ENCODE peak calls at places on chromosomes 12 and 14, in four cellular contexts. B is HepG2, V is breast epithelium, F is stomach. U is an unnamed sample. For H3K36me3, the result is how much of the 10 kb centered on the place peaks cover.

GRCh38 chr12:116697305-116698130 is 40.4 kb downstream of the SPRING1 start:
- DNase-seq in B (peak), V (no peak), F (peak), U (no peak)

GRCh38 chr12:84696281-84696680 is 216.3 kb downstream of the SLC6A15 start:
- DNase-seq in B (no peak), V (no peak), F (no peak), U (no peak)

GRCh38 chr12:132257955-132258490 is 71.4 kb downstream of the GALNT9 start:
- DNase-seq in B (no peak), V (no peak), F (no peak), U (no peak)

GRCh38 chr14:74913986-74914573 is 9.0 kb downstream of the RPS6KL1 start:
- DNase-seq in B (peak), V (peak), F (peak), U (no peak)

GRCh38 chr12:88985631-88986030 is 366.7 kb downstream of the DUSP6 start:
- DNase-seq in B (no peak), V (no peak), F (no peak), U (no peak)

GRCh38 chr12:111776836-111777344 is 10.2 kb downstream of the ALDH2 start:
- DNase-seq in B (no peak), V (no peak), F (no peak), U (no peak)

GRCh38 chr12:109993091-109993490 is 3.1 kb downstream of the GIT2 start:
- DNase-seq in B (no peak), V (no peak), F (no peak), U (no peak)

GRCh38 chr12:132178314-132178713 is 34.1 kb downstream of the NOC4L start:
- DNase-seq in B (no peak), V (no peak), F (no peak), U (no peak)

GRCh38 chr14:27686137-27686536 is 1080.5 kb upstream of the FOXG1 start:
- DNase-seq in B (no peak), V (no peak), F (no peak), U (no peak)

GRCh38 chr14:101584049-101584859 is 23.0 kb downstream of the DIO3 start:
- DNase-seq in B (no peak), V (peak), F (no peak), U (peak)

GRCh38 chr14:32560213-32560857 is 231.2 kb downstream of the AKAP6 start:
- DNase-seq in B (peak), V (no peak), F (peak), U (no peak)

GRCh38 chr14:104370256-104370870 is 209.2 kb upstream of the C14orf180 start:
- DNase-seq in B (peak), V (no peak), F (peak), U (no peak)

GRCh38 chr14:64444984-64445845 is 20.1 kb upstream of the AKAP5 start:
- DNase-seq in B (no peak), V (no peak), F (no peak), U (no peak)

GRCh38 chr14:99267871-99268775 is 3.9 kb downstream of the BCL11B start:
- DNase-seq in B (no peak), V (no peak), F (no peak), U (no peak)

GRCh38 chr12:122830517-122831214 is 4.6 kb upstream of the HIP1R start:
- DNase-seq in B (no peak), V (no peak), F (no peak), U (peak)

GRCh38 chr12:65449400-65449799 is 170.9 kb downstream of the MSRB3 start:
- DNase-seq in B (no peak), V (no peak), F (no peak), U (no peak)

GRCh38 chr12:57008113-57008687 is 1.9 kb upstream of the ZBTB39 start:
- DNase-seq in B (peak), V (no peak), F (no peak), U (no peak)

GRCh38 chr14:32312010-32312331 is 17.1 kb upstream of the AKAP6 start:
- DNase-seq in B (no peak), V (no peak), F (no peak), U (no peak)

GRCh38 chr14:57462551-57462950 is 31.1 kb downstream of the CCDC198 start:
- DNase-seq in B (no peak), V (no peak), F (no peak), U (no peak)

GRCh38 chr14:58092231-58092630 is 59.8 kb downstream of the ARMH4 start:
- DNase-seq in B (no peak), V (no peak), F (no peak), U (no peak)

GRCh38 chr12:82425241-82425640 is 66.9 kb downstream of the METTL25 start:
- DNase-seq in B (no peak), V (no peak), F (no peak), U (no peak)

GRCh38 chr14:102711207-102711606 is 66.0 kb upstream of the TRAF3 start:
- DNase-seq in B (no peak), V (no peak), F (no peak), U (no peak)

GRCh38 chr12:12686472-12686871 is 9.5 kb downstream of the GPR19 start:
- DNase-seq in B (no peak), V (no peak), F (no peak), U (no peak)

GRCh38 chr12:389138-390096 is at the start of gene KDM5A:
- DNase-seq in B (peak), V (peak), F (peak), U (peak)

GRCh38 chr12:42666671-42667243 is 77.2 kb upstream of the PRICKLE1 start:
- DNase-seq in B (no peak), V (no peak), F (peak), U (no peak)

GRCh38 chr12:117097159-117097558 is 2.1 kb downstream of the TESC start:
- DNase-seq in B (no peak), V (no peak), F (no peak), U (peak)

GRCh38 chr14:85599939-85600338 is 70.0 kb downstream of the FLRT2 start:
- DNase-seq in B (no peak), V (no peak), F (no peak), U (no peak)

GRCh38 chr12:12534134-12534866 is 28.4 kb downstream of the DUSP16 start:
- DNase-seq in B (peak), V (no peak), F (no peak), U (no peak)

GRCh38 chr12:49603721-49604120 is 1.7 kb downstream of the FAM186B start:
- DNase-seq in B (no peak), V (no peak), F (no peak), U (no peak)

GRCh38 chr14:91063119-91063518 is 2.7 kb upstream of the RPS6KA5 start:
- DNase-seq in B (peak), V (no peak), F (no peak), U (no peak)

GRCh38 chr12:55809274-55809673 is 8.2 kb downstream of the SARNP start:
- DNase-seq in B (no peak), V (no peak), F (no peak), U (no peak)

GRCh38 chr12:49093746-49094103 is 876 bp downstream of the DHH start:
- DNase-seq in B (no peak), V (no peak), F (no peak), U (peak)

GRCh38 chr14:101197595-101198397 is 294.3 kb upstream of the RTL1 start:
- DNase-seq in B (no peak), V (peak), F (peak), U (peak)

GRCh38 chr12:25866586-25867378 is 91.7 kb upstream of the RASSF8 start:
- DNase-seq in B (no peak), V (no peak), F (no peak), U (no peak)

GRCh38 chr12:106736051-106736957 is 38.2 kb upstream of the RIC8B start:
- DNase-seq in B (peak), V (no peak), F (no peak), U (no peak)

GRCh38 chr14:76742961-76743360 is 18.3 kb upstream of the VASH1 start:
- DNase-seq in B (no peak), V (no peak), F (no peak), U (no peak)

GRCh38 chr12:12356467-12356885 is 402 bp upstream of the BORCS5 start:
- DNase-seq in B (no peak), V (no peak), F (no peak), U (no peak)

GRCh38 chr12:108690191-108690518 is 41.2 kb downstream of the CORO1C start:
- DNase-seq in B (no peak), V (no peak), F (no peak), U (no peak)

GRCh38 chr12:108691995-108692808 is 39.1 kb downstream of the CORO1C start:
- DNase-seq in B (no peak), V (no peak), F (no peak), U (no peak)

GRCh38 chr12:108693186-108693585 is 38.1 kb downstream of the CORO1C start:
- DNase-seq in B (no peak), V (no peak), F (no peak), U (no peak)

GRCh38 chr12:108690799-108691153 is 40.5 kb downstream of the CORO1C start:
- DNase-seq in B (no peak), V (no peak), F (no peak), U (no peak)

DNA sequence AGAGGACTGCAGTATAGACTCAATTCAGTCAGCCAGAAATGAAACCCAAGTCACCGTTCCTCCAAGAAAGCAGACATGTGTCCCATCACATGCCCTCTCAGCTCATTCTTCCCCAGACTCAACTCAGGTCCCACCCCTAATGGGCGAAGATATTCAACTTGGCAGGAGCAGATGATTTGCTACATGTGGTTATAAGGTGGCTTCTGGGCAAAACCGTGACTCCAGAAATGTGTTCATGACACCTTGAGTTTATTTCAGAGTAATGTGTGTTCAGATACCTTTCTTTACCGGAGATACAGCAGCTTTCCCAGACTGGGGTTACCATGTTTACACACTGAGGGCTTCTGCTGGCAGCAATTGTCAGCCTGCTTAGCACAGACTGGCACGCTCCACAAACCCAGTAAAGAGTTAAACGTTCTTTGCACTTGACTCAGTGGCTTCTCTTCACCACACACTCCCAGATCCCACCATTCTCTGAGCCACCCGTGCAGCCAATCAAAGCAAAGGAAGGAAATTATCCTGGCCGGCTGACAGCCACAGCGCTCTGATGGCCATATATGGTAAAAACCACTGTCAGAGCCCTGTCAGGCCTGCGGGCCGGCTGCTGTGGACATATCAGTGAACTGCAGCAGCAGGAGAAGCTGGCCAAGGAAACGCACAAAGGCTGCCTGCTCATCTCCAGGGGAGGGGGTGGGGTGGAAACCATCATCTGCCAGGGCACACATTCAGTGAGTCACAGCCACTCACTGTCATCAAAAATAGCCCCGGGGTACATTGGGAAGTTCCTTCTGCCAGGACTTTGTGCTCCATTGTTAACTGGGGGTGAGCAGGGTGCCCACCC is 39.9 kb downstream of the CORO1C start:
- DNase-seq in B (peak), V (peak), F (peak), U (peak)
- TF ChIP-seq POLR2A in B (peak), V (no peak), F (no peak), U (no peak)

DNA sequence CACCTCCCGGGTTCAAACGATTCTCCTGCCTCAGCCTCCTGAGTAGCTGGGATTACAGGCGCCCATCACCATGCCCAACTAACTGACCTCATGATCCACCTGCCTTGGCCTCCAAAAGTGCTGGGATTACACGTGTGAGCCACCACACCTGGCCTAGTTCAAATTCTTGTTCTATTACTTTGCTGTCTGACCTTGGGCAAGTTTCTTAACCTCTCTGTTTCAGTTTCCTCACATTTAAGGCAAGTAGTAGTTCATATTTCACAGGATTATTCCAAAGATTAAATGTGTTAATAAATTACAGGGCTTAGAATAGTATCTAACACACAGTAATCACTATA is 10.9 kb downstream of the RXYLT1 start:
- DNase-seq in B (no peak), V (no peak), F (no peak), U (no peak)
- H3K36me3 ChIP-seq in B (under half), V (under half), F (half or more), U (under half)

GRCh38 chr12:27014085-27014858 is at the start of gene TM7SF3:
- DNase-seq in B (peak), V (peak), F (peak), U (peak)
- TF ChIP-seq POLR2A in B (peak), V (no peak), F (no peak), U (no peak)

DNA sequence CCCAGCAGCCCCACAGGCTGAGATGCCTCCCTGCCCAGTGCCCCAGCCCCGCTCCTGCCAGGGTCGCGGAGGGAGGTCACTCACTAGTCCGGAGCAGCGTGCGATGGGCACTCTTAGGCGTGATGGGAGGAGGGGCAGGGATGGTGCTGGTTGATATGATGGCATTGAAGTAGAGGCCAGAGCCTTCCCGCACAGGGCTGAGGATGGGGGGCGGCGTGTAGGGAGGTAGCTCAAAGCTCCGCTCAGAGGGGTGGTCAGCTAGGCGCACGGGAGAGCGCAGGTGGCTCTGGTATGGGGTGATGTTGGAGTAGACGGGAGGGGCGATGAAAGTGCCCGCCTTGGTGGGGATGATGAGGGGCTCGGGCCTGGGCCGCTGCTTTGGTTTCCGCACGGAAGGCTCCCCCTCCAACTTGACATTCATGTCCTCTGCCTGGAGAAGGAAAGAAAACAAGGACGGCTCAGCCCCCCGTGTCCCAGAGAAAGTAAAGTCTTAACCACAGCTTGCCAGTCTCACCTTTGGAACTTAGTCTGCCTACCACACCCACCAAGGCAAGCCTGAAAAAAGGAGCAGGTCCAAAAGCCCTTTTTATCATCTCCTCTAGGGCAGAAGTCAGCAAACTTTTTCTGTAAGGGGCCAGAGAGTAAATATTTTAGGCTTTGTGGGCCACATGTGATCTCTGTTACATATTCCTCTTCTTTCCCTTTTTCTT is 15.5 kb upstream of the PNMA1 start:
- DNase-seq in B (no peak), V (no peak), F (no peak), U (no peak)
- H3K36me3 ChIP-seq in B (half or more), V (under half), F (half or more), U (half or more)

DNA sequence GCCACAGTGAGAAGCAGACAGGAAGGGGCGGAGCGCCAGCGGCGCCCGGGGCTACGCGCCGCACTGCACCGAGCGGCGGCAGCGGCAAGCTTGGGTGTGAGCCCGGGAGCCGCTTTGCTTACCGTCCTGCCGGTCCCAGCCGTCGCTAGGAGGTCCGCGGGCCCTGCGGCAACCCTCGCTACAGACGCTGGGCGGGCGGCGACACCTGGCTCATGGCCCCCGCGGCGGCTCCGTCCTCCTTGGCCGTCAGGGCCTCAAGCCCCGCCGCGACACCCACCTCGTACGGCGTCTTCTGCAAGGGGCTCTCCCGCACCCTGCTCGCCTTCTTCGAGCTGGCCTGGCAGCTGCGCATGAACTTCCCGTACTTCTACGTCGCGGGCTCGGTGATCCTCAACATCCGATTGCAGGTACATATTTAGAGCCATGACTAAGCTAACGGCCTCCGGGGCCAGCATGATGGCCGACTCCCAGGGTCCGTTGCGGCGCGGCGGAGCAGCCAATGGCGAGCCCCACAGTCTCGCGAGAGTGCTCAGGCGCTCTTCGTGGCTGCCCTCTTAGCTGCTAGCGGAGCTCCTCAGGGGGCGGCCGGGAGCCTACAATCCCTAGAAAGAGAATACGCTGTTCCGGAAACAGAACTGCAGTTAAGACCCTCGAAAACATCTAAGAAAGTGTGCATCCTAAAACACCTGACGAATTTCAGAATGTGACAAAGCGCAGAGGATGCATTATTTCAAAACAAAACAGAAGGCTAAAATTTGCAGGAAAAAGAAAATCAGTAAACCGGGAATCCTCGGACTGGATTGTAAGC is at the start of gene SMIM10L1:
- DNase-seq in B (peak), V (peak), F (peak), U (peak)
- TF ChIP-seq POLR2A in B (peak), V (no peak), F (no peak), U (no peak)

DNA sequence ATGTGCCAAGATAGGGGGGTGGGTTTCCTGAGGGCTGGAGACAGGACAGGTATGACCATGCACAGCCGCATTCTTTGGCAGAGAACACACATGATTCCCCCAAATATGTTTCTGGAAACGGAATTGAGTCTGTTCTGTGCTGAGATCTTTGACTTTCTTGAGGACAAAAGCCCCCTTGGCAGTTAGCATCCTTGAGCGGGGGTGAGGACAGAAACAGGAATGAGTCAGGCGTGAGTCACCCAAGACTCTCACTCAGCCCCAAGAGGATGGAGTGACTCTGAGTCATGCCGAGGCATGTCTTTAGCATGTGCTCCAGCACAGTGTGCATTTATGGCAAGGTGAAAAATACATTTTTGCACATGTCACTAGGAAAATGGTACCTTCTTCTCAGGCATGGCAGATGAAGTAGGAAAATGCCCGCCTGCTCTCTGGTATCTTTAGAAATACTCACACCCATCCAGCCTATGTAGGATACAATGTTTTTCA is 52.1 kb downstream of the DAD1 start:
- DNase-seq in B (no peak), V (no peak), F (peak), U (no peak)
- H3K36me3 ChIP-seq in B (under half), V (under half), F (under half), U (under half)

DNA sequence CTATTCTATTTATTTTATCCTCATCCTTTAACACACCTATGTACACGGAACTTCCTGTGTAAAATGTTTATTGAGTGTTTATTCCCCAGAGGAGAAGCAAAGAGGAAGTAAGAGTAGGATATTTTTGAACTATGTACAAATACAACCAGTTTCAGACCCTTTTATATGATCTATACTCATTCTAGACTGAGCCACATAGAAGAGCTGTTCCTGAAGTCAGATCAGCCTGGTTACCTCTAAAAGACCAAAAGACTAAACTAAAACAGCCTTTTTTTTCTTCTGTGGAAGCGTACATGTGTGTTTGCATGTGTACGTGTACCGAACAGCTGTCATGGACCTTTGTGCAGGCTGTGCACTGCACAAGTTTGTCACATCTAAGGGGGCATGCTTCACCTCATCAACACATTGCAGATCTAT is 210.8 kb upstream of the NUDT4 start:
- DNase-seq in B (no peak), V (no peak), F (no peak), U (no peak)
- TF ChIP-seq POLR2A in B (no peak), V (no peak), F (no peak), U (no peak)

GRCh38 chr14:23080474-23080873 is 14.5 kb downstream of the ACIN1 start:
- DNase-seq in B (no peak), V (no peak), F (no peak), U (no peak)
- H3K36me3 ChIP-seq in B (half or more), V (under half), F (half or more), U (half or more)

GRCh38 chr12:50925920-50926319 is 26.4 kb upstream of the HIGD1C start:
- DNase-seq in B (no peak), V (no peak), F (no peak), U (no peak)

GRCh38 chr12:50925342-50925651 is 27.0 kb upstream of the HIGD1C start:
- DNase-seq in B (no peak), V (no peak), F (no peak), U (peak)

GRCh38 chr12:50923361-50924130 is 28.8 kb upstream of the HIGD1C start:
- DNase-seq in B (no peak), V (no peak), F (no peak), U (no peak)

GRCh38 chr12:50924131-50924438 is 28.3 kb upstream of the HIGD1C start:
- DNase-seq in B (no peak), V (no peak), F (no peak), U (no peak)

GRCh38 chr12:50924439-50925341 is 27.7 kb upstream of the HIGD1C start:
- DNase-seq in B (peak), V (peak), F (peak), U (peak)
- TF ChIP-seq POLR2A in B (peak), V (no peak), F (no peak), U (peak)